ENCODE peak calls at places on chromosomes 16 and 17, in eight cellular contexts. One of them, this sample, is unnamed.
A peak's percentile ranks its signal among the peaks of the same experiment; 100 is the strongest.

GRCh38 chr16:483351-484075 is 44.0 kb upstream of the CAPN15 start:
- DNase-seq in HCT116: no peak
- DNase-seq in K562: no peak
- DNase-seq in H1: no peak
- DNase-seq in endothelial cell of umbilical vein: no peak
- DNase-seq in SK-N-SH: no peak
- DNase-seq in GM12878: no peak
- DNase-seq in HepG2: no peak
- DNase-seq in this sample: no peak

GRCh38 chr17:40909755-40910154 is 24.7 kb upstream of the KRT20 start:
- DNase-seq in HCT116: no peak
- DNase-seq in K562: no peak
- DNase-seq in H1: no peak
- DNase-seq in endothelial cell of umbilical vein: no peak
- DNase-seq in SK-N-SH: no peak
- DNase-seq in GM12878: no peak
- DNase-seq in HepG2: peak; percentile 63
- DNase-seq in this sample: no peak

GRCh38 chr16:47644166-47644565 is 183.0 kb downstream of the PHKB start:
- DNase-seq in HCT116: no peak
- DNase-seq in K562: no peak
- DNase-seq in H1: no peak
- DNase-seq in endothelial cell of umbilical vein: peak; percentile 80
- DNase-seq in SK-N-SH: no peak
- DNase-seq in GM12878: no peak
- DNase-seq in HepG2: no peak
- DNase-seq in this sample: no peak

GRCh38 chr17:73773702-73774101 is 129.5 kb upstream of the SDK2 start:
- DNase-seq in HCT116: no peak
- DNase-seq in K562: no peak
- DNase-seq in H1: no peak
- DNase-seq in endothelial cell of umbilical vein: no peak
- DNase-seq in SK-N-SH: no peak
- DNase-seq in GM12878: no peak
- DNase-seq in HepG2: no peak
- DNase-seq in this sample: no peak

GRCh38 chr17:62824290-62825135 is 16.4 kb upstream of the MARCHF10 start:
- DNase-seq in HCT116: peak; percentile 56
- DNase-seq in K562: no peak
- DNase-seq in H1: peak; percentile 79
- DNase-seq in endothelial cell of umbilical vein: no peak
- DNase-seq in SK-N-SH: no peak
- DNase-seq in GM12878: no peak
- DNase-seq in HepG2: peak; percentile 49
- DNase-seq in this sample: no peak

GRCh38 chr16:67444259-67445125 is 13.6 kb downstream of the HSD11B2 start:
- DNase-seq in HCT116: no peak
- DNase-seq in K562: no peak
- DNase-seq in H1: no peak
- DNase-seq in endothelial cell of umbilical vein: no peak
- DNase-seq in SK-N-SH: no peak
- DNase-seq in GM12878: no peak
- DNase-seq in HepG2: no peak
- DNase-seq in this sample: no peak

GRCh38 chr16:8859913-8860881 is 8.6 kb downstream of the CARHSP1 start:
- DNase-seq in HCT116: no peak
- DNase-seq in K562: no peak
- DNase-seq in H1: no peak
- DNase-seq in endothelial cell of umbilical vein: peak; percentile 34
- DNase-seq in SK-N-SH: no peak
- DNase-seq in GM12878: no peak
- DNase-seq in HepG2: peak; percentile 96
- DNase-seq in this sample: no peak

GRCh38 chr17:77403854-77404253 is 263.1 kb downstream of the SEC14L1 start:
- DNase-seq in HCT116: no peak
- DNase-seq in K562: no peak
- DNase-seq in H1: no peak
- DNase-seq in endothelial cell of umbilical vein: no peak
- DNase-seq in SK-N-SH: no peak
- DNase-seq in GM12878: no peak
- DNase-seq in HepG2: no peak
- DNase-seq in this sample: no peak

GRCh38 chr16:23773339-23773738 is 18.5 kb downstream of the CHP2 start:
- DNase-seq in HCT116: no peak
- DNase-seq in K562: no peak
- DNase-seq in H1: no peak
- DNase-seq in endothelial cell of umbilical vein: no peak
- DNase-seq in SK-N-SH: no peak
- DNase-seq in GM12878: no peak
- DNase-seq in HepG2: no peak
- DNase-seq in this sample: no peak

GRCh38 chr17:78836420-78837021 is 4.1 kb downstream of the USP36 start:
- DNase-seq in HCT116: no peak
- DNase-seq in K562: no peak
- DNase-seq in H1: no peak
- DNase-seq in endothelial cell of umbilical vein: no peak
- DNase-seq in SK-N-SH: peak; percentile 67
- DNase-seq in GM12878: no peak
- DNase-seq in HepG2: no peak
- DNase-seq in this sample: no peak

GRCh38 chr16:75494184-75494583 is 1.1 kb downstream of the CHST6 start:
- DNase-seq in HCT116: no peak
- DNase-seq in K562: no peak
- DNase-seq in H1: no peak
- DNase-seq in endothelial cell of umbilical vein: no peak
- DNase-seq in SK-N-SH: no peak
- DNase-seq in GM12878: no peak
- DNase-seq in HepG2: no peak
- DNase-seq in this sample: no peak

GRCh38 chr16:84759906-84760305 is 59.9 kb upstream of the CRISPLD2 start:
- DNase-seq in HCT116: no peak
- DNase-seq in K562: no peak
- DNase-seq in H1: no peak
- DNase-seq in endothelial cell of umbilical vein: no peak
- DNase-seq in SK-N-SH: no peak
- DNase-seq in GM12878: no peak
- DNase-seq in HepG2: no peak
- DNase-seq in this sample: no peak

GRCh38 chr16:55021595-55022475 is 91.2 kb downstream of the IRX5 start:
- DNase-seq in HCT116: peak; percentile 67
- DNase-seq in K562: peak; percentile 66
- DNase-seq in H1: peak; percentile 15
- DNase-seq in endothelial cell of umbilical vein: no peak
- DNase-seq in SK-N-SH: no peak
- DNase-seq in GM12878: no peak
- DNase-seq in HepG2: peak; percentile 23
- DNase-seq in this sample: no peak

GRCh38 chr16:4317471-4318170 is 1.8 kb downstream of the GLIS2 start:
- DNase-seq in HCT116: no peak
- DNase-seq in K562: no peak
- DNase-seq in H1: no peak
- DNase-seq in endothelial cell of umbilical vein: peak; percentile 26
- DNase-seq in SK-N-SH: no peak
- DNase-seq in GM12878: no peak
- DNase-seq in HepG2: no peak
- DNase-seq in this sample: no peak

GRCh38 chr16:4316103-4316731 is 350 bp downstream of the GLIS2 start:
- DNase-seq in HCT116: no peak
- DNase-seq in K562: peak; percentile 66
- DNase-seq in H1: no peak
- DNase-seq in endothelial cell of umbilical vein: no peak
- DNase-seq in SK-N-SH: peak; percentile 78
- DNase-seq in GM12878: no peak
- DNase-seq in HepG2: no peak
- DNase-seq in this sample: no peak

GRCh38 chr16:4318171-4318910 is 2.5 kb downstream of the GLIS2 start:
- DNase-seq in HCT116: no peak
- DNase-seq in K562: no peak
- DNase-seq in H1: no peak
- DNase-seq in endothelial cell of umbilical vein: no peak
- DNase-seq in SK-N-SH: no peak
- DNase-seq in GM12878: no peak
- DNase-seq in HepG2: no peak
- DNase-seq in this sample: no peak

GRCh38 chr16:4315185-4316102 is at the start of gene GLIS2:
- DNase-seq in HCT116: peak; percentile 28
- DNase-seq in K562: peak; percentile 87
- DNase-seq in H1: no peak
- DNase-seq in endothelial cell of umbilical vein: peak; percentile 60
- DNase-seq in SK-N-SH: peak; percentile 94
- DNase-seq in GM12878: no peak
- DNase-seq in HepG2: no peak
- DNase-seq in this sample: no peak

GRCh38 chr16:4316732-4317461 is 1.0 kb downstream of the GLIS2 start:
- DNase-seq in HCT116: no peak
- DNase-seq in K562: no peak
- DNase-seq in H1: no peak
- DNase-seq in endothelial cell of umbilical vein: peak; percentile 49
- DNase-seq in SK-N-SH: peak; percentile 74
- DNase-seq in GM12878: no peak
- DNase-seq in HepG2: no peak
- DNase-seq in this sample: no peak
- H3K9me3 ChIP-seq in HCT116: no peaks in the 10 kb centered on the region
- H3K9me3 ChIP-seq in K562: no peaks in the 10 kb centered on the region
- H3K9me3 ChIP-seq in H1: no peaks in the 10 kb centered on the region
- H3K9me3 ChIP-seq in endothelial cell of umbilical vein: no peaks in the 10 kb centered on the region
- H3K9me3 ChIP-seq in SK-N-SH: no peaks in the 10 kb centered on the region
- H3K9me3 ChIP-seq in GM12878: no peaks in the 10 kb centered on the region
- H3K9me3 ChIP-seq in HepG2: no peaks in the 10 kb centered on the region
- H3K9me3 ChIP-seq in this sample: no peaks in the 10 kb centered on the region

DNA sequence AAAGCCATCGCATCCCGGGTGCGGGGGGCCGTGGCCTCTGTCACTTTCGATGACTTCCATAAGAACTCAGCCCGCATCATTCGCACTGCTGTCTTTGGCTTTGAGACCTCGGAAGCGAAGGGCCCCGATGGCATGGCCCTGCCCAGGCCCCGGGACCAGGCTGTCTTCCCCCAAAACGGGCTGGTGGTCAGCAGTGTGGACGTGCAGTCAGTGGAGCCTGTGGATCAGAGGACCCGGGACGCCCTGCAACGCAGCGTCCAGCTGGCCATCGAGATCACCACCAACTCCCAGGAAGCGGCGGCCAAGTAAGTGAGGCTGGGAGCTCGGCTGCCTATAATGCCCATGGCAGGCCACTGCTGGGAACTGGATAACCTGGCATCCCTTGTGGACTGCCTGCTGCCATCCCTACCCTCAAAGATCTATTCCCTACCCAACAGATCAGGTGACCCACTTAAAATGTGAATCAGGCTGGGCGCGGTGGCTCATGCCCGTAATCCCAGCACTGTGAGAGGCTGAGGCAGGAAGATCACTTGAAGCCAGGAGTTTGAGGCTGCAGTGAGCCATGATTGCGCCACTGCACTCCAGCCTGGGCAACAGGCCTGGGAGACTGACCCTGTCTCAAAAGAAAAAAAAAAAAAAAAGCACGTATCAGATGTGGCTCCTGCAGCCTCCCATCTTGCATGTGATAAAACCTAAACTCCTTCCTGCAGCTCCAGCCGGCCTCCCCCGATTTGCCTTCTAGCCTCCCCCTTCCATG is 18.3 kb downstream of the CDIPT start:
- DNase-seq in HCT116: no peak
- DNase-seq in K562: no peak
- DNase-seq in H1: no peak
- DNase-seq in endothelial cell of umbilical vein: no peak
- DNase-seq in SK-N-SH: no peak
- DNase-seq in GM12878: no peak
- DNase-seq in HepG2: no peak
- DNase-seq in this sample: no peak
- H3K9ac ChIP-seq in HCT116: no peak overlapping the region
- H3K9ac ChIP-seq in K562: peak overlapping the region; percentile 78
- H3K9ac ChIP-seq in H1: no peak overlapping the region
- H3K9ac ChIP-seq in endothelial cell of umbilical vein: no peak overlapping the region
- H3K9ac ChIP-seq in SK-N-SH: no peak overlapping the region
- H3K9ac ChIP-seq in GM12878: no peak overlapping the region
- H3K9ac ChIP-seq in HepG2: no peak overlapping the region
- H3K9ac ChIP-seq in this sample: no peak overlapping the region

GRCh38 chr17:72399608-72400487 is 279.0 kb downstream of the SOX9 start:
- DNase-seq in HCT116: no peak
- DNase-seq in K562: no peak
- DNase-seq in H1: no peak
- DNase-seq in endothelial cell of umbilical vein: no peak
- DNase-seq in SK-N-SH: no peak
- DNase-seq in GM12878: no peak
- DNase-seq in HepG2: peak; percentile 100
- DNase-seq in this sample: no peak
- TF ChIP-seq POLR2AphosphoS5 in HCT116: no peak
- TF ChIP-seq POLR2AphosphoS5 in K562: no peak
- TF ChIP-seq POLR2AphosphoS5 in H1: no peak
- TF ChIP-seq POLR2AphosphoS5 in endothelial cell of umbilical vein: no peak
- TF ChIP-seq POLR2AphosphoS5 in SK-N-SH: no peak
- TF ChIP-seq POLR2AphosphoS5 in GM12878: no peak
- TF ChIP-seq POLR2AphosphoS5 in HepG2: peak; percentile 38
- TF ChIP-seq POLR2AphosphoS5 in this sample: no peak

GRCh38 chr17:48997827-48998556 is 807 bp downstream of the IGF2BP1 start:
- DNase-seq in HCT116: no peak
- DNase-seq in K562: peak; percentile 74
- DNase-seq in H1: no peak
- DNase-seq in endothelial cell of umbilical vein: peak; percentile 35
- DNase-seq in SK-N-SH: peak; percentile 58
- DNase-seq in GM12878: no peak
- DNase-seq in HepG2: no peak
- DNase-seq in this sample: no peak

GRCh38 chr17:48995871-48996695 is 1.1 kb upstream of the IGF2BP1 start:
- DNase-seq in HCT116: no peak
- DNase-seq in K562: peak; percentile 88
- DNase-seq in H1: peak; percentile 89
- DNase-seq in endothelial cell of umbilical vein: peak; percentile 47
- DNase-seq in SK-N-SH: peak; percentile 65
- DNase-seq in GM12878: no peak
- DNase-seq in HepG2: peak; percentile 93
- DNase-seq in this sample: no peak

GRCh38 chr17:48995332-48995870 is 1.8 kb upstream of the IGF2BP1 start:
- DNase-seq in HCT116: no peak
- DNase-seq in K562: peak; percentile 58
- DNase-seq in H1: no peak
- DNase-seq in endothelial cell of umbilical vein: peak; percentile 43
- DNase-seq in SK-N-SH: no peak
- DNase-seq in GM12878: no peak
- DNase-seq in HepG2: no peak
- DNase-seq in this sample: no peak

GRCh38 chr17:48997103-48997826 is at the start of gene IGF2BP1:
- DNase-seq in HCT116: no peak
- DNase-seq in K562: peak; percentile 79
- DNase-seq in H1: peak; percentile 77
- DNase-seq in endothelial cell of umbilical vein: peak; percentile 80
- DNase-seq in SK-N-SH: peak; percentile 61
- DNase-seq in GM12878: no peak
- DNase-seq in HepG2: peak; percentile 81
- DNase-seq in this sample: peak; percentile 89

DNA sequence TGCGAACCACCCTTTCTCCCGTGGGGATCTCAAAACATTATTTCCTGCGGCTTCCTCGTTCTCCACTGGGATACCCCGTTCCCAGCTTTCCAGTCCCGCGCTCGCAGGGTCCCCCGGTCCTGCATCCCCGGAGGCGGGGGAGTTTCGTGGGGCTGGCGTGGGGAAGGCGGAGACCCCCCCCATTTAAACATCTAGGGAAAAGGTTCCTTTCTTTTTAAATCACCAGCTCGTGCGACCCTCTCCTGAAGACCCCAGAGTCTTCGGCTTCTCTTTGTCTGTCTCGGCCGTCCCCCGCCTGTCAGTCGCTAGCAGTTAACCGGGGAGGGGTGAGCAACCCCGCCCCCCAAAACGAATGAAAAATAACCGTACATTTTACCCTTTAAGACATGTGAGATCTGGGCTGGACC is 486 bp upstream of the IGF2BP1 start:
- DNase-seq in HCT116: no peak
- DNase-seq in K562: peak; percentile 34
- DNase-seq in H1: no peak
- DNase-seq in endothelial cell of umbilical vein: no peak
- DNase-seq in SK-N-SH: no peak
- DNase-seq in GM12878: no peak
- DNase-seq in HepG2: no peak
- DNase-seq in this sample: no peak
- H3K9me3 ChIP-seq in HCT116: no peaks in the 10 kb centered on the region
- H3K9me3 ChIP-seq in K562: no peaks in the 10 kb centered on the region
- H3K9me3 ChIP-seq in H1: no peaks in the 10 kb centered on the region
- H3K9me3 ChIP-seq in endothelial cell of umbilical vein: no peaks in the 10 kb centered on the region
- H3K9me3 ChIP-seq in SK-N-SH: no peaks in the 10 kb centered on the region
- H3K9me3 ChIP-seq in GM12878: no peaks in the 10 kb centered on the region
- H3K9me3 ChIP-seq in HepG2: no peaks in the 10 kb centered on the region
- H3K9me3 ChIP-seq in this sample: no peaks in the 10 kb centered on the region